ENCODE peak calls at places on chromosomes 5 and 9, in eight cellular contexts. O is HEK293T; I is astrocyte of the spinal cord; H is sciatic nerve; M is endothelial cell; C is M059J; T is A172; S is stimulated activated CD8-positive, alpha-beta memory T cell treated with anti-CD3 and anti-CD28 coated beads, Interleukin-7, amount 100 ng/mL, for 48 hours. N is an unnamed sample.

GRCh38 chr9:96486351-96487029 is 36.5 kb downstream of the HABP4 start:
- DNase-seq in H (peak; percentile 80), S (no peak), I (peak; percentile 78), M (no peak), C (peak; percentile 88), O (no peak), T (peak; percentile 54), N (peak; percentile 18)

GRCh38 chr5:107320851-107321250 is 349.9 kb downstream of the EFNA5 start:
- DNase-seq in M (no peak), C (no peak), S (no peak), T (no peak), I (no peak), O (no peak), H (no peak), N (no peak)

GRCh38 chr9:123033352-123033751 is at the start of gene GPR21:
- DNase-seq in O (no peak), H (no peak), S (no peak), M (peak; percentile 14), T (no peak), I (no peak), C (no peak), N (no peak)

GRCh38 chr5:178460174-178460573 is 130.0 kb downstream of the COL23A1 start:
- DNase-seq in T (no peak), O (no peak), H (peak; percentile 4), M (no peak), S (no peak), I (no peak), C (no peak), N (no peak)

GRCh38 chr5:75566710-75567309 is 44.4 kb upstream of the ANKDD1B start:
- DNase-seq in I (peak; percentile 95), T (peak; percentile 96), M (no peak), H (no peak), S (peak; percentile 43), O (peak; percentile 26), C (peak; percentile 92), N (peak; percentile 92)

GRCh38 chr5:180097163-180097894 is 25.8 kb upstream of the RNF130 start:
- DNase-seq in C (no peak), I (no peak), O (no peak), T (no peak), H (peak; percentile 54), M (no peak), S (no peak), N (no peak)

GRCh38 chr9:93667006-93667405 is 90.6 kb downstream of the PHF2 start:
- DNase-seq in T (no peak), O (no peak), C (no peak), S (no peak), I (no peak), M (no peak), H (peak; percentile 60), N (no peak)

GRCh38 chr5:163964650-163965049 is 459.2 kb downstream of the MAT2B start:
- DNase-seq in O (no peak), H (no peak), C (no peak), I (peak; percentile 9), S (no peak), M (no peak), T (no peak), N (no peak)

GRCh38 chr9:20481437-20481836 is 140.9 kb downstream of the MLLT3 start:
- DNase-seq in O (no peak), S (no peak), C (no peak), T (no peak), I (no peak), M (no peak), H (no peak), N (no peak)